ENCODE peak calls at places on chromosomes 12 and 14, in ten cellular contexts. T, E, A, L, W, M, B, Z, N and X are unnamed samples.

GRCh38 chr14:69673099-69673498 is 61.7 kb downstream of the SUSD6 start:
- DNase-seq in T (peak), E (no peak), A (no peak), L (no peak), W (no peak), M (no peak), B (no peak), Z (no peak), N (no peak), X (no peak)

GRCh38 chr12:65355461-65355860 is 77.0 kb downstream of the MSRB3 start:
- DNase-seq in T (no peak), E (no peak), A (no peak), L (no peak), W (no peak), M (no peak), B (no peak), Z (no peak), N (no peak), X (no peak)

GRCh38 chr12:43370299-43370698 is 181.7 kb downstream of the ADAMTS20 start:
- DNase-seq in T (no peak), E (no peak), A (no peak), L (no peak), W (no peak), M (no peak), B (no peak), Z (no peak), N (no peak), X (no peak)

GRCh38 chr12:27667540-27667939 is 28.7 kb upstream of the REP15 start:
- DNase-seq in T (no peak), E (no peak), A (no peak), L (no peak), W (no peak), M (no peak), B (no peak), Z (peak), N (no peak), X (no peak)

GRCh38 chr14:21053184-21054122 is 4.2 kb upstream of the RNASE8 start:
- DNase-seq in T (no peak), E (no peak), A (no peak), L (no peak), W (no peak), M (no peak), B (no peak), Z (no peak), N (no peak), X (no peak)

GRCh38 chr14:99564256-99564902 is 39.6 kb downstream of the CCDC85C start:
- DNase-seq in T (no peak), E (no peak), A (no peak), L (no peak), W (no peak), M (peak), B (no peak), Z (no peak), N (peak), X (no peak)

GRCh38 chr12:108082506-108082905 is 46.6 kb upstream of the WSCD2 start:
- DNase-seq in T (no peak), E (no peak), A (no peak), L (no peak), W (no peak), M (no peak), B (no peak), Z (no peak), N (no peak), X (no peak)

GRCh38 chr12:15276088-15276698 is 46.1 kb upstream of the PTPRO start:
- DNase-seq in T (peak), E (no peak), A (no peak), L (no peak), W (no peak), M (peak), B (no peak), Z (no peak), N (no peak), X (no peak)

GRCh38 chr14:96624661-96625435 is 122.7 kb downstream of the PAPOLA start:
- DNase-seq in T (no peak), E (no peak), A (no peak), L (no peak), W (no peak), M (no peak), B (peak), Z (peak), N (no peak), X (no peak)

GRCh38 chr14:92880851-92881250 is 42.1 kb upstream of the CHGA start:
- DNase-seq in T (no peak), E (no peak), A (no peak), L (no peak), W (no peak), M (peak), B (no peak), Z (no peak), N (no peak), X (no peak)

GRCh38 chr12:20946732-20947131 is 136.2 kb downstream of the SLCO1B3 start:
- DNase-seq in T (peak), E (no peak), A (no peak), L (no peak), W (peak), M (no peak), B (no peak), Z (no peak), N (no peak), X (no peak)